ENCODE peak calls at places on chromosomes 13 and 19, in four cellular contexts. One of them, this sample, is unnamed.
A peak's percentile ranks its signal among the peaks of the same experiment; 100 is the strongest.

GRCh38 chr19:46416077-46416709 is 2.8 kb upstream of the CCDC8 start:
- DNase-seq in RWPE2: peak; percentile 80
- DNase-seq in ecto neural progenitor cell: peak; percentile 98
- DNase-seq in NCI-H1092: peak; percentile 77
- DNase-seq in this sample: no peak

GRCh38 chr19:43780706-43781525 is at the start of gene KCNN4:
- DNase-seq in RWPE2: no peak
- DNase-seq in ecto neural progenitor cell: no peak
- DNase-seq in NCI-H1092: no peak
- DNase-seq in this sample: no peak

GRCh38 chr13:99269627-99270252 is 11.6 kb upstream of the GPR18 start:
- DNase-seq in RWPE2: no peak
- DNase-seq in ecto neural progenitor cell: no peak
- DNase-seq in NCI-H1092: peak; percentile 32
- DNase-seq in this sample: no peak

GRCh38 chr13:65638572-65639168 is 1591.5 kb downstream of the PCDH9 start:
- DNase-seq in RWPE2: no peak
- DNase-seq in ecto neural progenitor cell: no peak
- DNase-seq in NCI-H1092: peak; percentile 26
- DNase-seq in this sample: no peak

GRCh38 chr19:14519245-14519859 is 1.2 kb upstream of the DNAJB1 start:
- DNase-seq in RWPE2: no peak
- DNase-seq in ecto neural progenitor cell: no peak
- DNase-seq in NCI-H1092: no peak
- DNase-seq in this sample: no peak

GRCh38 chr19:13363235-13363634 is 143.0 kb downstream of the CACNA1A start:
- DNase-seq in RWPE2: no peak
- DNase-seq in ecto neural progenitor cell: no peak
- DNase-seq in NCI-H1092: no peak
- DNase-seq in this sample: no peak

GRCh38 chr13:113995051-113995601 is 21.2 kb upstream of the C13orf46 start:
- DNase-seq in RWPE2: peak; percentile 45
- DNase-seq in ecto neural progenitor cell: no peak
- DNase-seq in NCI-H1092: no peak
- DNase-seq in this sample: peak; percentile 77

GRCh38 chr19:12544401-12544876 is 6.8 kb downstream of the ZNF564 start:
- DNase-seq in RWPE2: no peak
- DNase-seq in ecto neural progenitor cell: no peak
- DNase-seq in NCI-H1092: no peak
- DNase-seq in this sample: no peak

GRCh38 chr13:100887729-100888151 is 213.1 kb upstream of the TMTC4 start:
- DNase-seq in RWPE2: no peak
- DNase-seq in ecto neural progenitor cell: no peak
- DNase-seq in NCI-H1092: no peak
- DNase-seq in this sample: no peak

GRCh38 chr13:39811051-39811450 is 155.6 kb downstream of the COG6 start:
- DNase-seq in RWPE2: no peak
- DNase-seq in ecto neural progenitor cell: no peak
- DNase-seq in NCI-H1092: no peak
- DNase-seq in this sample: no peak

GRCh38 chr13:113769881-113770280 is 10.9 kb downstream of the TMEM255B start:
- DNase-seq in RWPE2: no peak
- DNase-seq in ecto neural progenitor cell: no peak
- DNase-seq in NCI-H1092: no peak
- DNase-seq in this sample: no peak

GRCh38 chr19:48638831-48639381 is 1.7 kb upstream of the DBP start:
- DNase-seq in RWPE2: no peak
- DNase-seq in ecto neural progenitor cell: peak; percentile 69
- DNase-seq in NCI-H1092: no peak
- DNase-seq in this sample: peak; percentile 67

GRCh38 chr13:30107536-30108136 is 199.7 kb downstream of the KATNAL1 start:
- DNase-seq in RWPE2: no peak
- DNase-seq in ecto neural progenitor cell: no peak
- DNase-seq in NCI-H1092: no peak
- DNase-seq in this sample: peak; percentile 77

GRCh38 chr13:100454876-100455275 is 133.7 kb downstream of the GGACT start:
- DNase-seq in RWPE2: no peak
- DNase-seq in ecto neural progenitor cell: no peak
- DNase-seq in NCI-H1092: no peak
- DNase-seq in this sample: no peak

GRCh38 chr13:32902898-32903297 is 113.3 kb upstream of the KL start:
- DNase-seq in RWPE2: no peak
- DNase-seq in ecto neural progenitor cell: no peak
- DNase-seq in NCI-H1092: no peak
- DNase-seq in this sample: peak; percentile 77

GRCh38 chr19:46787331-46788100 is 878 bp downstream of the SLC1A5 start:
- DNase-seq in RWPE2: no peak
- DNase-seq in ecto neural progenitor cell: peak; percentile 75
- DNase-seq in NCI-H1092: no peak
- DNase-seq in this sample: no peak

GRCh38 chr13:29457299-29457698 is 138.2 kb downstream of the SLC7A1 start:
- DNase-seq in RWPE2: no peak
- DNase-seq in ecto neural progenitor cell: no peak
- DNase-seq in NCI-H1092: no peak
- DNase-seq in this sample: no peak

GRCh38 chr13:25988655-25989054 is 63.2 kb downstream of the SHISA2 start:
- DNase-seq in RWPE2: no peak
- DNase-seq in ecto neural progenitor cell: no peak
- DNase-seq in NCI-H1092: no peak
- DNase-seq in this sample: no peak

GRCh38 chr19:7013678-7014077 is 7.6 kb downstream of the MBD3L2B start:
- DNase-seq in RWPE2: no peak
- DNase-seq in ecto neural progenitor cell: no peak
- DNase-seq in NCI-H1092: no peak
- DNase-seq in this sample: no peak

GRCh38 chr13:32125746-32126145 is 94.2 kb downstream of the FRY start:
- DNase-seq in RWPE2: no peak
- DNase-seq in ecto neural progenitor cell: no peak
- DNase-seq in NCI-H1092: no peak
- DNase-seq in this sample: no peak

GRCh38 chr19:10228925-10229324 is 2.2 kb downstream of the S1PR2 start:
- DNase-seq in RWPE2: no peak
- DNase-seq in ecto neural progenitor cell: no peak
- DNase-seq in NCI-H1092: peak; percentile 33
- DNase-seq in this sample: no peak

GRCh38 chr19:2922987-2923386 is 21.8 kb downstream of the ZNF77 start:
- DNase-seq in RWPE2: no peak
- DNase-seq in ecto neural progenitor cell: no peak
- DNase-seq in NCI-H1092: no peak
- DNase-seq in this sample: no peak

GRCh38 chr19:35903550-35904179 is 1.3 kb downstream of the HCST start:
- DNase-seq in RWPE2: no peak
- DNase-seq in ecto neural progenitor cell: peak; percentile 71
- DNase-seq in NCI-H1092: no peak
- DNase-seq in this sample: peak; percentile 88

GRCh38 chr13:46743191-46743590 is 53.8 kb downstream of the ESD start:
- DNase-seq in RWPE2: no peak
- DNase-seq in ecto neural progenitor cell: no peak
- DNase-seq in NCI-H1092: no peak
- DNase-seq in this sample: no peak

GRCh38 chr13:24629320-24629719 is 50.9 kb upstream of the ATP12A start:
- DNase-seq in RWPE2: no peak
- DNase-seq in ecto neural progenitor cell: no peak
- DNase-seq in NCI-H1092: no peak
- DNase-seq in this sample: no peak

GRCh38 chr13:104954210-104954609 is 1581.3 kb downstream of the EFNB2 start:
- DNase-seq in RWPE2: no peak
- DNase-seq in ecto neural progenitor cell: no peak
- DNase-seq in NCI-H1092: no peak
- DNase-seq in this sample: no peak

GRCh38 chr19:39160523-39160861 is 34.9 kb downstream of the PAK4 start:
- DNase-seq in RWPE2: peak; percentile 39
- DNase-seq in ecto neural progenitor cell: no peak
- DNase-seq in NCI-H1092: no peak
- DNase-seq in this sample: no peak

GRCh38 chr19:52369463-52370340 is at the start of gene ZNF880:
- DNase-seq in RWPE2: peak; percentile 88
- DNase-seq in ecto neural progenitor cell: peak; percentile 87
- DNase-seq in NCI-H1092: peak; percentile 51
- DNase-seq in this sample: peak; percentile 97

This sample was measured in suprapubic skin.